ENCODE peak calls at places on chromosomes 5 and 9, in nine cellular contexts. V is transverse colon, N is ovary, I is uterus, L is right lobe of liver, Y is Peyer's patch, D is GM23338, M is gastrocnemius medialis, G is adrenal gland. E is an unnamed sample. For H3K36me3, the result is how much of the 10 kb centered on the place peaks cover.

GRCh38 chr9:1732670-1733069 is 282.5 kb upstream of the SMARCA2 start:
- DNase-seq in G (no peak), L (no peak), D (no peak), V (no peak), I (no peak), M (no peak), N (no peak), Y (no peak), E (no peak)

GRCh38 chr9:6712041-6712440 is 45.7 kb upstream of the KDM4C start:
- DNase-seq in D (no peak), V (no peak), M (no peak), G (no peak), Y (no peak), I (no peak), N (no peak), L (no peak), E (no peak)

GRCh38 chr9:113603773-113604172 is 140.2 kb downstream of the RGS3 start:
- DNase-seq in Y (no peak), N (no peak), V (no peak), D (no peak), L (no peak), G (no peak), I (no peak), M (no peak), E (no peak)

GRCh38 chr5:68554566-68555279 is 339.2 kb downstream of the PIK3R1 start:
- DNase-seq in M (no peak), L (peak), N (no peak), G (peak), Y (no peak), D (no peak), V (peak), I (peak), E (peak)

GRCh38 chr5:153900703-153901395 is 137.9 kb downstream of the FAM114A2 start:
- DNase-seq in Y (no peak), L (no peak), M (no peak), I (no peak), G (no peak), N (no peak), V (no peak), D (no peak), E (no peak)

GRCh38 chr5:74625742-74626241 is 14.7 kb downstream of the ENC1 start:
- DNase-seq in D (peak), L (no peak), M (no peak), Y (no peak), G (no peak), I (no peak), V (no peak), N (no peak), E (no peak)

GRCh38 chr5:152164860-152165259 is 240.2 kb upstream of the GLRA1 start:
- DNase-seq in G (no peak), I (no peak), Y (no peak), V (no peak), M (no peak), N (no peak), D (peak), L (no peak), E (no peak)

GRCh38 chr9:134307674-134308638 is 18.3 kb upstream of the RXRA start:
- DNase-seq in V (no peak), G (no peak), L (peak), D (no peak), Y (peak), N (no peak), M (no peak), I (no peak), E (no peak)

GRCh38 chr5:2840372-2840915 is 89.0 kb upstream of the IRX2 start:
- DNase-seq in M (no peak), I (no peak), V (no peak), N (no peak), G (no peak), Y (no peak), D (no peak), L (no peak), E (no peak)

GRCh38 chr5:28402590-28403301 is 1364.4 kb upstream of the CDH9 start:
- DNase-seq in G (no peak), D (no peak), N (no peak), L (no peak), I (no peak), V (no peak), M (no peak), Y (no peak), E (no peak)

GRCh38 chr5:539469-540214 is 15.4 kb upstream of the SLC9A3 start:
- DNase-seq in D (no peak), V (peak), M (no peak), L (no peak), G (peak), Y (peak), I (no peak), N (peak), E (peak)
- TF ChIP-seq CTCF in D (no peak), V (no peak), M (no peak), L (no peak), G (no peak), Y (no peak), I (no peak), N (no peak), E (no peak)

DNA sequence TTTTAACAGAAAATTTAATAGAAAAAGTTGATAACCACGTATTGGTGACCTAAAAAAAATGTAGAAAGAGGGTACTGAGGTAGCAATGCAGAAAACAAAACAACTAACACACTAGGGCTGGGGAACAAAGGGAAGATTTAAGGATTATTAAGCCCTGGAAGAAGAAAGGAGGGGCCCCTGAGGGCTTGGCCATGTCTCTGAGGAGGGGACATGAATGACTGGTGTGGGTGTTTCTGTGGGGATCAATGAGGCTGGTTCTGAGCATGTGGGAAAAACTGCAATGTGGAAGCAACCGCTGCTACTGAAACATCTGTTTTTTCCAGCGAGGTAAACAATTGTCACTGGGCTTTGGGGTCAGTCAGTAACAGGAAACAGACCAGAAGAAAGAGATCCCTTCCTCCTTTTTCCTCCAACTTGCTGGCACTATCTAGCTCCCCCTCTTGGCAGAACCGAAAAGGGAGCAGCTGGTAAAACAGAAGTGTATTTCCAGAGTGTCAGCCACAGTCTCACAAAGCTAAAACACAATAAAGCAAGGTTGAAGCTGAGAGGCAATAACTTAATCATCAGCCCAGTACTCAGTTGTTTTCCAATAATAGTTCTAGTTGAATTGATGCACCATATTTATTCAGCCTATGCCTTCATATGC is 48.3 kb downstream of the ATPSCKMT start:
- DNase-seq in V (no peak), N (no peak), D (peak), Y (no peak), M (no peak), I (no peak), L (no peak), G (no peak), E (no peak)
- H3K27ac ChIP-seq in V (no peak), N (no peak), D (no peak), Y (no peak), M (no peak), I (no peak), L (no peak), G (no peak), E (no peak)

GRCh38 chr5:151028717-151029116 is 8.3 kb downstream of the GPX3 start:
- DNase-seq in M (peak), N (no peak), L (no peak), I (no peak), G (no peak), D (no peak), V (no peak), Y (no peak), E (no peak)
- H3K36me3 ChIP-seq in M (under half), N (under half), L (half or more), I (under half), G (under half), D (under half), V (under half), Y (half or more), E (under half)

GRCh38 chr9:128372784-128373183 is 1.6 kb downstream of the URM1 start:
- DNase-seq in V (no peak), L (no peak), I (no peak), M (no peak), Y (no peak), N (no peak), G (no peak), D (no peak), E (no peak)
- TF ChIP-seq CTCF in V (no peak), L (no peak), I (no peak), M (no peak), Y (no peak), N (no peak), G (no peak), D (no peak), E (no peak)

GRCh38 chr9:125204477-125204876 is 4.1 kb downstream of the RABEPK start:
- DNase-seq in L (no peak), V (no peak), G (no peak), I (no peak), D (no peak), N (no peak), Y (no peak), M (no peak), E (no peak)
- H3K27ac ChIP-seq in L (no peak), V (no peak), G (no peak), I (no peak), D (no peak), N (no peak), Y (no peak), M (no peak), E (no peak)

GRCh38 chr9:19440823-19441580 is 32.2 kb downstream of the ACER2 start:
- DNase-seq in L (no peak), I (no peak), D (no peak), M (no peak), N (no peak), V (no peak), G (peak), Y (no peak), E (no peak)

GRCh38 chr9:19442240-19442639 is 33.4 kb downstream of the ACER2 start:
- DNase-seq in N (no peak), Y (no peak), L (no peak), V (no peak), M (no peak), G (no peak), D (no peak), I (no peak), E (no peak)

GRCh38 chr9:19445452-19445851 is 36.6 kb downstream of the ACER2 start:
- DNase-seq in Y (no peak), V (no peak), D (no peak), M (no peak), I (no peak), G (no peak), N (no peak), L (no peak), E (no peak)

GRCh38 chr9:19441730-19442129 is 32.9 kb downstream of the ACER2 start:
- DNase-seq in M (no peak), N (no peak), L (no peak), V (no peak), Y (no peak), D (no peak), I (no peak), G (no peak), E (no peak)

GRCh38 chr9:19440376-19440775 is 31.6 kb downstream of the ACER2 start:
- DNase-seq in V (no peak), L (no peak), Y (no peak), D (no peak), N (no peak), M (no peak), I (no peak), G (no peak), E (no peak)
- H3K36me3 ChIP-seq in V (under half), L (under half), Y (under half), D (under half), N (under half), M (under half), I (under half), G (under half), E (under half)

GRCh38 chr9:130932220-130933069 is 6.6 kb downstream of the FIBCD1 start:
- DNase-seq in G (no peak), D (no peak), Y (no peak), N (no peak), M (no peak), L (no peak), V (no peak), I (no peak), E (no peak)
- TF ChIP-seq CTCF in G (no peak), D (peak), Y (no peak), N (no peak), M (no peak), L (no peak), V (no peak), I (no peak), E (no peak)

E was measured in left lung.